ENCODE peak calls at places on chromosomes 4 and X, in seven cellular contexts. H is heart left ventricle, R is brain microvascular endothelial cell, M is GM12878, Z is coronary artery, K is upper lobe of right lung, U is psoas muscle. Y is an unnamed sample.
A peak's percentile ranks its signal among the peaks of the same experiment; 100 is the strongest.

GRCh38 chrX:30706216-30706775 is 53.1 kb downstream of the GK start:
- DNase-seq in K (no peak), U (no peak), Z (no peak), R (no peak), M (no peak), H (no peak), Y (no peak)

GRCh38 chrX:109770780-109771179 is 37.7 kb upstream of the ACSL4 start:
- DNase-seq in H (no peak), K (no peak), U (no peak), M (no peak), Z (no peak), R (no peak), Y (no peak)

GRCh38 chr4:169268951-169269781 is 1.6 kb downstream of the SH3RF1 start:
- DNase-seq in R (peak; percentile 86), M (no peak), U (peak; percentile 13), K (no peak), Z (no peak), H (no peak), Y (no peak)

GRCh38 chr4:149549911-149550310 is 265.7 kb downstream of the IQCM start:
- DNase-seq in M (no peak), H (peak; percentile 6), K (no peak), Z (no peak), R (no peak), U (no peak), Y (no peak)

GRCh38 chrX:85243761-85244410 is at the start of the genes SATL1 and ZNF711:
- DNase-seq in Z (no peak), M (no peak), R (peak; percentile 29), U (peak; percentile 26), K (peak; percentile 67), H (peak; percentile 10), Y (no peak)

GRCh38 chrX:15947648-15948317 is 93.2 kb upstream of the AP1S2 start:
- DNase-seq in K (no peak), U (no peak), H (no peak), R (peak; percentile 40), Z (no peak), M (no peak), Y (peak; percentile 16)

GRCh38 chr4:37453004-37453360 is 208.4 kb downstream of the NWD2 start:
- DNase-seq in R (peak; percentile 43), U (no peak), M (peak; percentile 23), K (no peak), H (peak; percentile 9), Z (no peak), Y (peak; percentile 82)

GRCh38 chr4:176193898-176194297 is 1.5 kb downstream of the SPATA4 start:
- DNase-seq in H (no peak), M (no peak), K (no peak), R (peak; percentile 49), Z (no peak), U (no peak), Y (no peak)

GRCh38 chr4:83828601-83829000 is 292.7 kb downstream of the GPAT3 start:
- DNase-seq in R (no peak), M (no peak), Z (no peak), K (no peak), U (no peak), H (no peak), Y (no peak)

GRCh38 chrX:153408871-153409351 is 2.4 kb upstream of the ZFP92 start:
- DNase-seq in R (no peak), U (no peak), Z (no peak), K (no peak), H (no peak), M (no peak), Y (no peak)

GRCh38 chr4:163816494-163816893 is 322.0 kb downstream of the TMA16 start:
- DNase-seq in M (no peak), R (no peak), H (no peak), K (no peak), U (no peak), Z (no peak), Y (no peak)

GRCh38 chrX:140724337-140725105 is 15.0 kb downstream of the LINC00632 start:
- DNase-seq in M (no peak), R (no peak), H (no peak), Z (no peak), K (no peak), U (no peak), Y (no peak)

GRCh38 chr4:26330186-26330787 is 9.5 kb downstream of the RBPJ start:
- DNase-seq in R (peak; percentile 69), Z (no peak), H (no peak), U (no peak), M (no peak), K (no peak), Y (peak; percentile 79)

GRCh38 chr4:38948551-38948950 is 80.9 kb downstream of the FAM114A1 start:
- DNase-seq in K (no peak), Z (no peak), H (no peak), U (peak; percentile 49), R (peak; percentile 86), M (no peak), Y (peak; percentile 52)

GRCh38 chr4:113052379-113052951 is 3.0 kb downstream of the ANK2 start:
- DNase-seq in Z (no peak), U (no peak), K (no peak), M (peak; percentile 47), R (peak; percentile 44), H (no peak), Y (peak; percentile 53)

GRCh38 chr4:42995343-42995944 is 102.9 kb downstream of the GRXCR1 start:
- DNase-seq in Z (no peak), U (no peak), K (no peak), M (no peak), R (no peak), H (no peak), Y (peak; percentile 60)

GRCh38 chr4:121096629-121097028 is 24.3 kb upstream of the NDNF start:
- DNase-seq in Z (no peak), H (no peak), M (no peak), U (no peak), R (no peak), K (no peak), Y (peak; percentile 28)

GRCh38 chrX:37078434-37078703 is 70.2 kb downstream of the FAM47C start:
- DNase-seq in U (no peak), H (no peak), M (no peak), R (no peak), K (no peak), Z (no peak), Y (no peak)

GRCh38 chrX:7117587-7117986 is 29.9 kb upstream of the STS start:
- DNase-seq in H (no peak), K (no peak), M (no peak), Z (no peak), U (no peak), R (no peak), Y (no peak)

GRCh38 chrX:112851161-112851779 is 10.6 kb upstream of the AMOT start:
- DNase-seq in H (no peak), U (no peak), M (peak; percentile 82), R (no peak), K (no peak), Z (no peak), Y (no peak)

GRCh38 chr4:70913947-70914445 is 11.8 kb downstream of the MOB1B start:
- DNase-seq in R (no peak), K (no peak), Z (no peak), U (no peak), H (no peak), M (no peak), Y (no peak)

GRCh38 chr4:124253080-124253479 is 459.5 kb downstream of the ANKRD50 start:
- DNase-seq in K (no peak), R (no peak), M (no peak), U (no peak), Z (no peak), H (no peak), Y (no peak)

GRCh38 chrX:75106772-75107171 is 49.3 kb downstream of the ABCB7 start:
- DNase-seq in R (no peak), H (no peak), K (no peak), U (no peak), Z (no peak), M (no peak), Y (no peak)

GRCh38 chr4:92234393-92235176 is 69.2 kb upstream of the GRID2 start:
- DNase-seq in Z (no peak), K (no peak), R (peak; percentile 92), H (no peak), M (no peak), U (no peak), Y (no peak)

DNA sequence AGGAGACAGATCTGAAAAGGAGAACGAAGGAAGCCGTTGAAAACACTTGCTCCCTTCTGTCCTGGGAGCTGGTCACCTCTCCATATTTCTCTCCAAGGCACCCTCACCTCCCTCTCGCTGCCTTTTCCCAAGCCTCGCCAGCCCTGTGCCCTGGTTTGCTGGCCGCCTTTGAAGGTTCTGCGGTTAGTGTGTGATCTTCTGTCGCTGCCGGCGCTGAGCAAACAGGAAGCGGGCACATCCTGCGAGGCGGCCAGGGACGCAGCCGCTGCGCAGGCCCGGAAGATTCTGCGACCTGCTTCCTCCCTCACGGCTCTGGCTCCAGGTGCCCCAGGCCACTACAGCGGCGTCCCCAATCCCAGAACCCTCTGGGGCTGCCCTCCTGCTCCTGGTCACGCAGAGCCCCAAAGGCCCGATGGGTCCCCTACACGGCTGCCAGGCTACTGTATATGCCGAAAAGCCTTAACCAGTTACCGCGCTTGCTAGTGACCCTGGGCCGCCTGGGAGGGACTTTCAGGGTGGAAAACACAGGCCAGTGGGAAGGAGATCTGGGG is 2.5 kb upstream of the SASH3 start:
- DNase-seq in K (peak; percentile 79), H (peak; percentile 44), Z (no peak), M (no peak), U (peak; percentile 47), R (no peak), Y (peak; percentile 89)
- H3K4me3 ChIP-seq in K (peak overlapping the region; percentile 25), H (peak overlapping the region; percentile 30), Z (no peak overlapping the region), M (peak overlapping the region; percentile 54), U (no peak overlapping the region), R (no peak overlapping the region), Y (peak overlapping the region; percentile 50)

GRCh38 chrX:14497184-14497666 is 32.1 kb upstream of the GLRA2 start:
- DNase-seq in R (peak; percentile 8), K (no peak), H (peak; percentile 4), Z (no peak), U (no peak), M (peak; percentile 12), Y (peak; percentile 61)
- H3K4me3 ChIP-seq in R (no peak overlapping the region), K (peak overlapping the region; percentile 36), H (peak overlapping the region; percentile 33), Z (peak overlapping the region; percentile 64), U (peak overlapping the region; percentile 34), M (peak overlapping the region; percentile 20), Y (peak overlapping the region; percentile 55)

GRCh38 chr4:87121332-87122065 is 98.9 kb downstream of the KLHL8 start:
- DNase-seq in K (no peak), Z (no peak), H (no peak), R (no peak), U (no peak), M (no peak), Y (no peak)

GRCh38 chr4:87118421-87118820 is 102.0 kb downstream of the KLHL8 start:
- DNase-seq in U (no peak), K (no peak), M (no peak), Z (no peak), R (no peak), H (no peak), Y (no peak)

GRCh38 chr4:87118826-87119225 is 101.6 kb downstream of the KLHL8 start:
- DNase-seq in K (no peak), Z (no peak), M (no peak), H (no peak), U (no peak), R (peak; percentile 91), Y (peak; percentile 60)

GRCh38 chr4:87120411-87121162 is 99.8 kb downstream of the KLHL8 start:
- DNase-seq in U (no peak), K (no peak), Z (peak; percentile 84), M (no peak), R (peak; percentile 49), H (peak; percentile 72), Y (no peak)

GRCh38 chr4:87119965-87120364 is 100.5 kb downstream of the KLHL8 start:
- DNase-seq in R (no peak), H (no peak), Z (no peak), U (no peak), K (no peak), M (peak; percentile 19), Y (no peak)
- H3K4me3 ChIP-seq in R (no peak overlapping the region), H (no peak overlapping the region), Z (peak overlapping the region; percentile 46), U (peak overlapping the region; percentile 60), K (no peak overlapping the region), M (no peak overlapping the region), Y (no peak overlapping the region)

GRCh38 chrX:131812847-131813825 is 210.0 kb upstream of the STK26 start:
- DNase-seq in K (no peak), Z (no peak), M (peak; percentile 92), H (peak; percentile 60), R (peak; percentile 58), U (peak; percentile 66), Y (no peak)
- H3K4me3 ChIP-seq in K (peak overlapping the region; percentile 21), Z (peak overlapping the region; percentile 71), M (peak overlapping the region; percentile 58), H (peak overlapping the region; percentile 61), R (peak overlapping the region; percentile 52), U (peak overlapping the region; percentile 60), Y (no peak overlapping the region)

Y was measured in NB4.